ENCODE peak calls at places on chromosomes 2 and 18, in seven cellular contexts. U is colonic mucosa; L is fibroblast of mammary gland; G is CD8-positive, alpha-beta T cell; K is IMR-90; E is kidney epithelial cell; Q is Peyer's patch. N is an unnamed sample.

GRCh38 chr2:127100261-127101047 is 6.5 kb downstream of the BIN1 start:
- DNase-seq in U (peak; percentile 88), E (peak; percentile 83), Q (no peak), G (no peak), L (no peak), K (peak; percentile 19), N (peak; percentile 33)

GRCh38 chr18:77132369-77133050 is at the start of gene MBP:
- DNase-seq in U (peak; percentile 90), Q (peak; percentile 90), E (no peak), G (peak; percentile 74), K (no peak), L (no peak), N (no peak)

GRCh38 chr2:36478999-36479398 is 119.0 kb downstream of the FEZ2 start:
- DNase-seq in L (no peak), K (no peak), U (no peak), E (no peak), Q (no peak), G (no peak), N (no peak)

GRCh38 chr2:230814616-230815015 is 50.1 kb upstream of the ITM2C start:
- DNase-seq in G (no peak), Q (no peak), K (peak; percentile 47), U (no peak), L (peak; percentile 36), E (no peak), N (peak; percentile 61)

GRCh38 chr2:201807452-201807980 is 1.2 kb downstream of the CDK15 start:
- DNase-seq in E (no peak), G (no peak), Q (no peak), K (peak; percentile 63), L (peak; percentile 94), U (peak; percentile 22), N (peak; percentile 42)

GRCh38 chr2:45960057-45960863 is 308.8 kb downstream of the PRKCE start:
- DNase-seq in L (no peak), Q (no peak), E (no peak), K (no peak), U (peak; percentile 39), G (no peak), N (no peak)

GRCh38 chr18:76405761-76406356 is 89.2 kb downstream of the ZNF516 start:
- DNase-seq in L (peak; percentile 20), E (no peak), K (peak; percentile 30), Q (peak; percentile 26), G (peak; percentile 72), U (peak; percentile 52), N (peak; percentile 78)

GRCh38 chr2:7672027-7672684 is 754.9 kb downstream of the RNF144A start:
- DNase-seq in E (no peak), Q (peak; percentile 38), L (peak; percentile 68), U (peak; percentile 76), K (peak; percentile 35), G (peak; percentile 55), N (peak; percentile 60)

GRCh38 chr2:191345788-191346187 is 100.6 kb downstream of the MYO1B start:
- DNase-seq in Q (no peak), L (peak; percentile 42), U (no peak), G (no peak), E (no peak), K (peak; percentile 68), N (peak; percentile 24)

GRCh38 chr2:17644997-17645715 is 104.7 kb downstream of the VSNL1 start:
- DNase-seq in Q (no peak), G (no peak), K (peak; percentile 41), U (no peak), L (peak; percentile 57), E (no peak), N (peak; percentile 31)

GRCh38 chr2:132640116-132640515 is 29.9 kb downstream of the LYPD1 start:
- DNase-seq in G (no peak), L (no peak), E (no peak), U (no peak), K (peak; percentile 10), Q (no peak), N (no peak)

GRCh38 chr2:153387203-153387602 is 91.4 kb downstream of the RPRM start:
- DNase-seq in U (no peak), E (no peak), K (no peak), G (no peak), Q (no peak), L (no peak), N (no peak)

GRCh38 chr2:199907008-199907714 is 3.9 kb upstream of the C2orf69 start:
- DNase-seq in U (no peak), K (no peak), Q (no peak), L (no peak), E (no peak), G (no peak), N (no peak)

GRCh38 chr2:144596074-144596871 is 76.4 kb upstream of the ZEB2 start:
- DNase-seq in K (peak; percentile 69), L (peak; percentile 17), E (peak; percentile 4), G (no peak), Q (peak; percentile 34), U (no peak), N (peak; percentile 69)

GRCh38 chr2:34401186-34401585 is 802.1 kb upstream of the FAM98A start:
- DNase-seq in G (no peak), E (peak; percentile 35), U (no peak), K (no peak), Q (no peak), L (no peak), N (no peak)

GRCh38 chr2:105144941-105145300 is 96.6 kb upstream of the GPR45 start:
- DNase-seq in L (no peak), Q (no peak), U (no peak), G (no peak), K (no peak), E (no peak), N (no peak)

GRCh38 chr2:214184461-214184860 is 226.4 kb upstream of the VWC2L start:
- DNase-seq in G (no peak), E (no peak), L (no peak), K (no peak), U (no peak), Q (no peak), N (no peak)

GRCh38 chr2:234161932-234162331 is 111.4 kb downstream of the SPP2 start:
- DNase-seq in L (peak; percentile 23), Q (no peak), E (no peak), U (no peak), G (no peak), K (no peak), N (no peak)

GRCh38 chr18:23503967-23504352 is 649 bp downstream of the RMC1 start:
- DNase-seq in K (no peak), G (no peak), E (no peak), Q (no peak), U (peak; percentile 30), L (no peak), N (peak; percentile 19)

GRCh38 chr2:36277146-36277808 is 78.3 kb upstream of the CRIM1 start:
- DNase-seq in K (peak; percentile 97), G (no peak), U (no peak), L (peak; percentile 84), E (peak; percentile 62), Q (no peak), N (peak; percentile 85)

GRCh38 chr2:88190808-88191721 is 20.9 kb downstream of the THNSL2 start:
- DNase-seq in L (peak; percentile 44), G (no peak), Q (no peak), K (peak; percentile 23), E (no peak), U (peak; percentile 31), N (peak; percentile 43)

GRCh38 chr18:74819433-74820059 is 221.9 kb downstream of the ZNF407 start:
- DNase-seq in G (no peak), K (no peak), U (no peak), E (no peak), Q (no peak), L (no peak), N (peak; percentile 16)
- TF ChIP-seq CTCF in G (no peak), K (peak; percentile 26), U (peak; percentile 36), E (peak; percentile 61), Q (peak; percentile 39), L (peak; percentile 46), N (peak; percentile 47)

DNA sequence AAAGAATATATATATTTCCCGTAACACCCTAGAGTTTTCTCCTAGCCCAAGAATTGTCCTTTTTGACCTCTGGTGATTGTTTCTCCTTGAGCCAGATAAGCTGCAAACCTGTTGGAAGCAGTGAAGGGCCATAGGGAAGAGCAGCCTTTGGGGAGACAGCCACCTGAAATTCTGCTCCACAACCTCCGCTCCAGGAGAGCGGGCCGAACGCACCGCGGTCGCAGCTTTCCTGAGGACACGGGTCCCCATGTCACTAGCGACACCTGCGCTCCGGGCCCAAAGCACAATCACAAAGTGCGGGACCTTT is 620 bp upstream of the DSG2 start:
- DNase-seq in U (no peak), K (no peak), Q (no peak), G (no peak), E (no peak), L (no peak), N (no peak)
- H3K4me3 ChIP-seq in U (peak overlapping the region; percentile 66), K (no peak overlapping the region), Q (peak overlapping the region; percentile 60), G (no peak overlapping the region), E (peak overlapping the region; percentile 95), L (no peak overlapping the region), N (peak overlapping the region; percentile 86)

GRCh38 chr2:129273266-129274037 is 706.0 kb upstream of the RAB6C start:
- DNase-seq in U (no peak), Q (no peak), E (no peak), L (no peak), G (no peak), K (no peak), N (no peak)

GRCh38 chr2:129262934-129263333 is 716.5 kb upstream of the RAB6C start:
- DNase-seq in G (no peak), L (no peak), Q (no peak), E (no peak), K (no peak), U (no peak), N (no peak)

GRCh38 chr2:129267559-129267958 is 711.9 kb upstream of the RAB6C start:
- DNase-seq in L (no peak), G (no peak), K (no peak), Q (no peak), U (no peak), E (no peak), N (no peak)
- TF ChIP-seq CTCF in L (no peak), G (no peak), K (no peak), Q (no peak), U (no peak), E (no peak), N (no peak)

GRCh38 chr18:41391616-41392610 is 563.1 kb upstream of the PIK3C3 start:
- DNase-seq in E (peak; percentile 12), L (peak; percentile 49), K (peak; percentile 70), G (no peak), U (peak; percentile 25), Q (no peak), N (peak; percentile 83)
- H3K4me3 ChIP-seq in E (peak overlapping the region; percentile 18), L (no peak overlapping the region), K (peak overlapping the region; percentile 58), G (no peak overlapping the region), U (no peak overlapping the region), Q (no peak overlapping the region), N (peak overlapping the region; percentile 52)

GRCh38 chr18:58863539-58864145 is 1.0 kb upstream of the ZNF532 start:
- DNase-seq in U (peak; percentile 65), K (peak; percentile 30), L (no peak), Q (peak; percentile 64), E (no peak), G (peak; percentile 34), N (peak; percentile 44)
- TF ChIP-seq CTCF in U (no peak), K (no peak), L (no peak), Q (no peak), E (no peak), G (no peak), N (no peak)